ENCODE peak calls at places on chromosomes 5 and 9, in four cellular contexts. F is H1, T is mesenchymal stem cell, M is trophoblast cell. E is an unnamed sample.

GRCh38 chr9:36345103-36345846 is 54.8 kb downstream of the RNF38 start:
- DNase-seq in F (peak; percentile 13), M (peak; percentile 13), T (no peak), E (no peak)

GRCh38 chr5:79236364-79236969 is 536 bp downstream of the JMY start:
- DNase-seq in M (peak; percentile 43), T (peak; percentile 46), F (no peak), E (no peak)

GRCh38 chr5:126464959-126465358 is 41.8 kb downstream of the GRAMD2B start:
- DNase-seq in T (no peak), M (peak; percentile 86), F (no peak), E (no peak)

GRCh38 chr9:122389799-122390481 is 19.1 kb downstream of the PTGS1 start:
- DNase-seq in F (no peak), T (no peak), M (peak; percentile 14), E (peak; percentile 49)

GRCh38 chr5:136129445-136129844 is 3.2 kb upstream of the SMAD5 start:
- DNase-seq in M (peak; percentile 94), T (no peak), F (no peak), E (no peak)

GRCh38 chr5:55232985-55233928 is at the start of gene CCNO:
- DNase-seq in F (peak; percentile 65), T (peak; percentile 75), M (peak; percentile 85), E (peak; percentile 89)

GRCh38 chr5:40679998-40680681 is 425 bp downstream of the PTGER4 start:
- DNase-seq in M (no peak), F (no peak), T (peak; percentile 20), E (peak; percentile 57)

GRCh38 chr9:131854906-131855504 is 115.1 kb upstream of the RAPGEF1 start:
- DNase-seq in M (no peak), F (no peak), T (no peak), E (no peak)

GRCh38 chr5:53023969-53024368 is 34.8 kb downstream of the ITGA2 start:
- DNase-seq in M (peak; percentile 22), T (peak; percentile 95), F (no peak), E (no peak)

GRCh38 chr5:17860660-17861315 is 226.5 kb downstream of the TAF11L14 start:
- DNase-seq in M (no peak), T (no peak), F (no peak), E (no peak)

GRCh38 chr5:163838738-163839137 is 333.3 kb downstream of the MAT2B start:
- DNase-seq in F (no peak), T (no peak), M (no peak), E (no peak)

GRCh38 chr5:10474521-10475075 is 32.9 kb downstream of the ROPN1L start:
- DNase-seq in T (no peak), M (no peak), F (no peak), E (no peak)

GRCh38 chr9:87557996-87558395 is 60.3 kb downstream of the DAPK1 start:
- DNase-seq in M (no peak), T (no peak), F (no peak), E (no peak)

GRCh38 chr5:72611111-72611724 is 104.0 kb upstream of the ZNF366 start:
- DNase-seq in T (peak; percentile 79), M (peak; percentile 84), F (peak; percentile 39), E (peak; percentile 81)

GRCh38 chr9:80509358-80509757 is 937.6 kb downstream of the TLE4 start:
- DNase-seq in M (no peak), T (no peak), F (no peak), E (no peak)

GRCh38 chr5:151686673-151687378 is at the start of gene SPARC:
- DNase-seq in T (peak; percentile 98), M (peak; percentile 73), F (peak; percentile 56), E (peak; percentile 90)

GRCh38 chr5:106964102-106964501 is 706.6 kb downstream of the EFNA5 start:
- DNase-seq in F (no peak), M (no peak), T (peak; percentile 28), E (no peak)

GRCh38 chr9:34154052-34154451 is 24.8 kb upstream of the UBAP1 start:
- DNase-seq in M (no peak), T (no peak), F (no peak), E (no peak)

GRCh38 chr5:6431214-6432195 is 17.2 kb upstream of the UBE2QL1 start:
- DNase-seq in T (no peak), F (no peak), M (no peak), E (no peak)

GRCh38 chr9:22102347-22103053 is 93.4 kb upstream of the CDKN2B start:
- DNase-seq in T (no peak), M (peak; percentile 51), F (no peak), E (no peak)

GRCh38 chr9:22103650-22104575 is 94.8 kb upstream of the CDKN2B start:
- DNase-seq in T (peak; percentile 20), M (peak; percentile 87), F (no peak), E (no peak)

GRCh38 chr9:22107202-22107601 is 98.1 kb upstream of the CDKN2B start:
- DNase-seq in T (peak; percentile 89), F (no peak), M (peak; percentile 23), E (no peak)

GRCh38 chr9:22107646-22108045 is 98.5 kb upstream of the CDKN2B start:
- DNase-seq in F (no peak), T (no peak), M (no peak), E (no peak)

GRCh38 chr9:22105005-22105722 is 96.1 kb upstream of the CDKN2B start:
- DNase-seq in M (no peak), F (no peak), T (no peak), E (no peak)
- H4K91ac ChIP-seq in M (peak overlapping the region; percentile 61), F (no peak overlapping the region), T (no peak overlapping the region), E (no peak overlapping the region)

DNA sequence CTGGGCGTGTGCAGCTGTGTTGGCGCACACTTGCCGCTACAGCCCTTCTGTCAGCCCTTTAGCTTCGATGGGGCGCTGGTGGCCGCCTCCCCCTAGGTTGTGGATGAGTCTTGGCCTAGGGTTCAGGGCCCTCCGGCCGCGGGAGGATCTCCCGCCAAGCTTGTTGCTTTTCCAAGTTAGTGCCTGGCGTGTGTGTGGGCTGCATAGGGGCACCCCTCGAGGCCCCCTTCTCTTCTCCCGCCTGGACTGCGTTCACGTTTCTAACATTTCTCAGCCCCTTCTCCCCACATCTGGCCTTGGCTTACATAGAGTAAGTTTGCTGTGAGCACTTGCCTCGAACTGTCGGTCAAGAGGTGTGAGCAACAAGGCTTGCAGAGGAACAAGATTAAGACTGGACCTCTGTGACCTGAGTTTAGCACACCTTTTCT is 410 bp upstream of the OXCT1 start:
- DNase-seq in T (no peak), M (no peak), F (no peak), E (no peak)
- H3K23ac ChIP-seq in T (peak overlapping the region; percentile 77), M (no peak overlapping the region), F (no peak overlapping the region), E (no peak overlapping the region)

DNA sequence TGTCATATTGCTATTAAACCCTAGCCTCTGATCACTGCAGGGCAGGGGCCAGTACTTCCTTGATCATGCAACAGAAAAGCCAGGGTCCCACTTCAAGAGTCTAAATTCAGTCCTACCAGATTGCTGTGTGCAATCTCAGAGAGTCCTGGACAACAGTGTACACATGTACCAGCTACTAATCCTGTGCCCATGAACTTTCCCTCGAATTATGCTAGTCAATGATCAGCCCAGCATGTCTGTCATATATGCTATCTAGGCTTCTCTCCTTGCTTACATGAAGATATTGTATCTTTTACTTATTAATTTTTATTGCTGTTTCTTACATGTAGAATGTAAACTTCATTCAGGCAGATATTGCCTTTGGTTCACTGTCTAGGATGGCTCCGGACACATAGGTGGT is 367.0 kb downstream of the NTRK2 start:
- DNase-seq in F (no peak), M (no peak), T (no peak), E (no peak)
- H4K91ac ChIP-seq in F (no peak overlapping the region), M (no peak overlapping the region), T (no peak overlapping the region), E (no peak overlapping the region)

DNA sequence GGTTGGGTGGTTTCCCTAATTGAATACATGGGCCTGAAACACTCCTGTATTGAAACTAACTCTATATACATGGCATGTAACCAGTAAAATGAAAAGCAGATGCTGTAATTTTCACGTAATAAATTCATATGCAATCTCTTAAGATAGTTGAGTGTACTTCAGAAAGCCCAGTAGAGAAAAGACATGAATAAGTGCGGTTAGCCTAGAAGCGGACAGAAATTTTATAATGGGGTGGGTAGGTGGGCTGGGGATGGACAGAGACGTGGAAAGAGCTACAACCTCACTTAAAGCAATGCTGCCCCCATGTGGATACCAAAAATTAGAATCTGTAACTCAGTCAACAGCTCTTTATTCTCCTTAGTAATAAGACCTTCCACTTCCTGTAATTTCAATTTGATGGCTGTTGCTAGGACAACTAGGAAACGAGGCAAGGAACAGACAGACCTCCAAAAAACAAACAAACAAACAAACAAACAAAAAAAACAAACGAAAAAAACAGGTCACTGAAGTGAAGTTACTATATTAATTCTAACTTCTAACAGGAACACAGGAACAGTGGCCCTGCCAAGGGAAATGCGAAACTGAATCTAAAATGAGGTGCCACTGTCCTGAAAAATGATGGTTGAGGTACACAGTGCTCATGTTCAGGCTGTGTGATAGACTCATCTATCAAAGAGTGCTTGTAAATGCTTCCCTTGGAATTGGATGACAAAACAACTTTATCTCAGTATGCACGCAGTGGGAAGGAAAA is 103.4 kb upstream of the GNA14 start:
- DNase-seq in T (peak; percentile 74), F (no peak), M (peak; percentile 66), E (peak; percentile 45)
- H3K23ac ChIP-seq in T (no peak overlapping the region), F (no peak overlapping the region), M (no peak overlapping the region), E (no peak overlapping the region)

DNA sequence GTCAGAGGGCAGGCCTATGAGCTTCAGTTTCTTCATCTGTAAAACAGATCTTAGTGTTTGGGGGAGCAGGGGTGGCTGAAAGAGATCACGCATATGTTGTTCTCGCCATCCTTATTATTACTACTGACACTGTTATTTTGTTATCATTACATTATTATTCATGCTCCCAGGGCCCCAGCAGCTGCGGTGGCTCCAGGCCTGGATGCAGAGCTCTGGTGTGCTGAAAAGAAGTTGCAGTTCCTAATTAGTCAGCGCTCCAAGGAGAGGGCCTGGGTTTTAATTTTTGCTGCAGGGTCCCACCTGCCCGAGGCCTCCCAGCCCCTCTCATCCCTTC is 19.5 kb downstream of the CXXC5 start:
- DNase-seq in M (no peak), F (no peak), T (peak; percentile 56), E (no peak)
- H4K91ac ChIP-seq in M (peak overlapping the region; percentile 13), F (no peak overlapping the region), T (no peak overlapping the region), E (no peak overlapping the region)

GRCh38 chr9:124268248-124268647 is 10.5 kb downstream of the NEK6 start:
- DNase-seq in T (no peak), F (no peak), M (no peak), E (no peak)
- H3K23ac ChIP-seq in T (no peak overlapping the region), F (no peak overlapping the region), M (no peak overlapping the region), E (no peak overlapping the region)

GRCh38 chr9:136607334-136607919 is 55.3 kb upstream of the EGFL7 start:
- DNase-seq in F (no peak), T (no peak), M (no peak), E (no peak)
- H4K91ac ChIP-seq in F (peak overlapping the region; percentile 5), T (peak overlapping the region; percentile 88), M (peak overlapping the region; percentile 88), E (no peak overlapping the region)

E was measured in H9.